ENCODE peak calls at places on chromosome 14, in six cellular contexts. J, E, W, Y, U and O are unnamed samples. For H3K27me3, the result is how much of the 10 kb centered on the place peaks cover.

GRCh38 chr14:90969493-90970166 is 90.8 kb downstream of the RPS6KA5 start:
- DNase-seq in J (no peak), E (no peak), W (no peak), Y (no peak), U (no peak), O (no peak)

GRCh38 chr14:104602315-104602932 is 2.1 kb downstream of the TMEM179 start:
- DNase-seq in J (no peak), E (no peak), W (no peak), Y (no peak), U (no peak), O (no peak)

GRCh38 chr14:21100931-21101330 is at the start of gene TMEM253:
- DNase-seq in J (no peak), E (no peak), W (no peak), Y (no peak), U (no peak), O (no peak)

GRCh38 chr14:104940526-104941150 is 16.0 kb downstream of the PLD4 start:
- DNase-seq in J (no peak), E (no peak), W (peak), Y (no peak), U (no peak), O (no peak)

GRCh38 chr14:71959055-71959454 is 26.8 kb downstream of the RGS6 start:
- DNase-seq in J (no peak), E (no peak), W (no peak), Y (no peak), U (peak), O (no peak)

GRCh38 chr14:67644428-67644827 is 24.7 kb downstream of the ARG2 start:
- DNase-seq in J (no peak), E (no peak), W (peak), Y (no peak), U (no peak), O (no peak)

GRCh38 chr14:104293851-104294627 is 155.7 kb downstream of the KIF26A start:
- DNase-seq in J (peak), E (no peak), W (no peak), Y (peak), U (no peak), O (peak)

GRCh38 chr14:95299271-95299670 is 20.4 kb downstream of the CLMN start:
- DNase-seq in J (no peak), E (no peak), W (no peak), Y (no peak), U (no peak), O (no peak)

GRCh38 chr14:88289996-88290395 is 33.1 kb downstream of the KCNK10 start:
- DNase-seq in J (no peak), E (no peak), W (no peak), Y (no peak), U (no peak), O (no peak)

GRCh38 chr14:105126970-105127307 is 41.6 kb downstream of the JAG2 start:
- DNase-seq in J (no peak), E (no peak), W (no peak), Y (peak), U (no peak), O (no peak)

GRCh38 chr14:69354383-69355154 is 43.5 kb downstream of the ERH start:
- DNase-seq in J (no peak), E (no peak), W (peak), Y (no peak), U (peak), O (peak)

GRCh38 chr14:89588016-89588415 is 171.0 kb upstream of the FOXN3 start:
- DNase-seq in J (no peak), E (no peak), W (no peak), Y (no peak), U (no peak), O (no peak)

GRCh38 chr14:104159990-104160389 is 21.6 kb downstream of the KIF26A start:
- DNase-seq in J (no peak), E (no peak), W (no peak), Y (no peak), U (no peak), O (no peak)

GRCh38 chr14:73170686-73171085 is 34.4 kb downstream of the PSEN1 start:
- DNase-seq in J (no peak), E (no peak), W (no peak), Y (no peak), U (no peak), O (no peak)

GRCh38 chr14:76080009-76080408 is 71.7 kb upstream of the GPATCH2L start:
- DNase-seq in J (no peak), E (no peak), W (no peak), Y (no peak), U (no peak), O (no peak)

GRCh38 chr14:64646103-64646502 is 58.1 kb upstream of the PLEKHG3 start:
- DNase-seq in J (no peak), E (peak), W (peak), Y (no peak), U (no peak), O (no peak)

GRCh38 chr14:60349663-60350365 is 100.8 kb downstream of the PPM1A start:
- DNase-seq in J (no peak), E (peak), W (peak), Y (peak), U (peak), O (no peak)
- TF ChIP-seq CTCF in J (peak), E (peak), W (peak), Y (peak), U (no peak), O (peak)

GRCh38 chr14:101460986-101461750 is 100.1 kb upstream of the DIO3 start:
- DNase-seq in J (no peak), E (no peak), W (no peak), Y (peak), U (no peak), O (no peak)
- H3K27me3 ChIP-seq in J (under half), E (under half), W (under half), Y (under half), U (under half), O (under half)

DNA sequence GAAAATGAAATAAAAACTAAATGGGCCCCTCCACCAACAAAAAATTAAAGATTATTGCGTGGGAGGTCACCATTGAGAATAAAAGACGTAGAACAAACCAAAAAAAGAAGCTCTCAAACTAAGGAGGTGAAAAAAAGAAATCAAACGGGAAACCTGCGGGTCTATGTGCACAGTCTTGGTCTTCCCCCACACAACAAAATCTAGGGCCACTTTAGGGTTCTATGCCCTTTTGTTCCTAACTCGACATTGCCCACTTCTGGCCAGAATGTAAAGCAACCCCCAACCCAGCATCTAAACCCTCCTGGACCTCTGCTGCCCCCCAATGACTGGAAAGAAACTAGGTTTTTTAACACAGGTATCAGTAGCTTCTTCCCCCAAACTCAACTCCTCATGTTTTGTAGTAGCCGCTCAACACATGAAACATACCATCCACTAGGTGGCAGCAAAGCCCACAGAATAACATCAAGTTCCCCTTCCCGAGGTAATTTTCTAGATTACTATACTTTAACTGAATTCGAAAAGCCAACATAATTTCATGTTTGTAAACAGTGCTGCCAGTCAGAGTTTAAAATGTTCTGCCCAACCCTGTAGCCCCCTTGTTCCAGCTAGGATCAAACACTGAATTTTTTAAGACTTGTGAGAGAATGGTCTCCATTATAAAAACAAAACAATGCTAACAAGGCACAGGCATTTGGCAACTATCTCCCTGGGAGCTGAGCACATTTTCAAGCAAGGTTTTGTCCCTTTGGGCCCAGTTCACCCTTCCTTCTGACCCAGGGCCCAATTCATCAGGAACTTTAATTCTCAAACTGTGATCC is 18.7 kb downstream of the DAD1 start:
- DNase-seq in J (peak), E (peak), W (peak), Y (peak), U (peak), O (no peak)
- TF ChIP-seq POLR2A in J (no peak), E (no peak), W (no peak), Y (no peak), U (no peak), O (no peak)

GRCh38 chr14:62431496-62431895 is 613.8 kb downstream of the KCNH5 start:
- DNase-seq in J (no peak), E (no peak), W (no peak), Y (no peak), U (no peak), O (no peak)
- TF ChIP-seq CTCF in J (no peak), E (peak), W (no peak), Y (no peak), U (no peak), O (no peak)

DNA sequence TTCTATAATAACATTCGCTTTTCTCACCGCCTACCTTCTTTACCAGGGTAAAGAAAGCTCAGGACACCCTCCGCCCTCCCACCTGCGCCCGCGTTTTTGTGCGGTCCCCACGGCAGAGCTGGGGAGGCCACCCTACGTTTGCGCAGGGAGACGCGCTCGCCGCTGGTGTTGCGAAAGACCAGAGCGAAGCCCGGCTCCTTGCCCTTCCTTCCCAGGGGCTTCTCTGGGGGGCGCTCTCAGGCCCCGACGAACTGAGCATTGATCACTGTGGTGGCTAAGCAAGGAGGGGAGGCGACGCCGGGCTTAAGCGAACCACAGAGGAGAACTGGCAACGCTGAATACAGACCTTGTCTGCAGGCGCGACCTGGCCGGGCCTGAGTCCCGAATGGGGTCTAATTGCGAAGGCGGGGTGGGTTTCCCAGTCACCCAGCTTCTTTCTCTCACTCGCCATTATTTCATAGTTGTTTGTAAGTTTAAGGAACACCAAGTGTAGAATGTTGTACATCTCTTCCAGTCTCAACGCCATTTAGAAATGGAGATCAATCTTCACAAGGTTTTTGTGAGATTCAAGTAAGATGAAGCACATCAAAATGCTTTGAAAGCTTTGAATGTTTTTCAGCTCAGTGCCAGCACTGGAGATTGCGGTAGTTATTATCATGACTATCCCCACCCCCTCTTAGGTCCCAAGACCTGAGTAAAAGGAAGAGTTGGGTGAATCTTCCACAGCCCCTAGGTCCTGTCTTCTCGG is 1.7 kb upstream of the NKX2-1 start:
- DNase-seq in J (no peak), E (no peak), W (no peak), Y (no peak), U (peak), O (no peak)
- H3K27me3 ChIP-seq in J (under half), E (half or more), W (half or more), Y (half or more), U (under half), O (half or more)

GRCh38 chr14:35292770-35293561 is 784 bp downstream of the PSMA6 start:
- DNase-seq in J (no peak), E (no peak), W (peak), Y (no peak), U (no peak), O (no peak)

GRCh38 chr14:35289623-35290022 is 2.6 kb upstream of the PSMA6 start:
- DNase-seq in J (no peak), E (no peak), W (no peak), Y (no peak), U (no peak), O (no peak)

GRCh38 chr14:35295845-35296161 is 3.6 kb downstream of the PSMA6 start:
- DNase-seq in J (no peak), E (no peak), W (no peak), Y (no peak), U (no peak), O (no peak)

GRCh38 chr14:35296505-35296904 is 4.3 kb downstream of the PSMA6 start:
- DNase-seq in J (no peak), E (no peak), W (no peak), Y (no peak), U (no peak), O (no peak)

DNA sequence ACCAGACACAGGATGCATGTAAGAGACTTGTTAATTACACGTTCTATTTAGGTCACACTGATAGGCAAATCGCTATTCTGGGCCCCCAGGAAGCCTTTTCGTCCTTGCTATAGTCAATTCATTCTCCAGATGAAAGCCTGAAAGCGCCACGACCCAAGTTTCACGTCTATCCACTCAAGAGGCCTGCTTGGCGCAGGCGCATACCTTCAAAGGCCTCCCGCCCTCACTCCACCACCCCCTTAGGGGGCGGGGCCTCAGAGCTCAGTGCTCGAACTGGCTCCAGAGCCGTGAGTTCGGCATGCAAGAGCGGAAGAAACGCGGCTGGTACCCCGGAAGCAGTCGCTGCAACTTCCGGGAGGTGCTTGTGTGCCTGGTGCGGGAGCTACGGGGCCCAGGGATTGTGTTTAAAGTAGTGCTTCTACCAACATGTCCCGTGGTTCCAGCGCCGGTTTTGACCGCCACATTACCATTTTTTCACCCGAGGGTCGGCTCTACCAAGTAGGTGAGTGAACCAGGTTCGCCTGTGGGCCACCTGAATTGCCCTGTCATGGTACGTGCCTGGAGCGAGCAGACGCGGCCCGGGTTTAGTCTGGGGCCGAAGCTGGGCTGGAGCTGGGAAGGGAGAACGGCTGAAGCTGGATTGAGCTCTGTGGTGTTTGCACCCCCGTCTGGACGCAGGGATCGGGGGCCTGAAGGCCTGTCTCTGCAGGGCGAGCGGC is at the start of gene PSMA6:
- DNase-seq in J (peak), E (peak), W (peak), Y (peak), U (peak), O (peak)
- TF ChIP-seq POLR2A in J (peak), E (peak), W (peak), Y (peak), U (peak), O (peak)